ENCODE peak calls at places on chromosome 1, in seven cellular contexts. G is cardiac muscle cell; K is effector memory CD4-positive, alpha-beta T cell; N is transverse colon; I is fibroblast of lung; X is SJSA1; E is lower lobe of right lung. R is an unnamed sample. For H3K27me3 and H3K4me1, the result is how much of the 10 kb centered on the place peaks cover.

GRCh38 chr1:162916407-162916806 is 55.4 kb upstream of the CCDC190 start:
- DNase-seq in G (no peak), K (no peak), N (no peak), I (peak), X (no peak), E (no peak), R (no peak)

GRCh38 chr1:100710881-100711660 is 8.5 kb upstream of the VCAM1 start:
- DNase-seq in G (no peak), K (no peak), N (no peak), I (no peak), X (no peak), E (no peak), R (no peak)

GRCh38 chr1:183275322-183275721 is 89.3 kb downstream of the LAMC2 start:
- DNase-seq in G (no peak), K (no peak), N (no peak), I (no peak), X (no peak), E (no peak), R (no peak)

GRCh38 chr1:229059671-229060079 is 211.2 kb upstream of the RAB4A start:
- DNase-seq in G (no peak), K (no peak), N (no peak), I (peak), X (no peak), E (no peak), R (no peak)

GRCh38 chr1:58702766-58703165 is 2.9 kb upstream of the MYSM1 start:
- DNase-seq in G (no peak), K (no peak), N (no peak), I (no peak), X (no peak), E (no peak), R (no peak)

GRCh38 chr1:229087339-229087738 is 183.6 kb upstream of the RAB4A start:
- DNase-seq in G (no peak), K (no peak), N (no peak), I (no peak), X (peak), E (no peak), R (no peak)

GRCh38 chr1:30929135-30929889 is 20.8 kb upstream of the SDC3 start:
- DNase-seq in G (peak), K (peak), N (peak), I (peak), X (no peak), E (no peak), R (peak)

GRCh38 chr1:92075311-92075710 is at the start of gene SETSIP:
- DNase-seq in G (no peak), K (no peak), N (no peak), I (no peak), X (no peak), E (no peak), R (no peak)

GRCh38 chr1:211478801-211479619 is 13.0 kb downstream of the RD3 start:
- DNase-seq in G (no peak), K (no peak), N (no peak), I (no peak), X (no peak), E (no peak), R (no peak)

GRCh38 chr1:232927722-232928505 is 22.5 kb upstream of the NTPCR start:
- DNase-seq in G (peak), K (no peak), N (no peak), I (no peak), X (no peak), E (no peak), R (no peak)

GRCh38 chr1:58308206-58308605 is 238.3 kb downstream of the OMA1 start:
- DNase-seq in G (no peak), K (no peak), N (no peak), I (no peak), X (no peak), E (no peak), R (no peak)

GRCh38 chr1:100575406-100575805 is 37.5 kb downstream of the GPR88 start:
- DNase-seq in G (no peak), K (no peak), N (no peak), I (no peak), X (no peak), E (no peak), R (no peak)

GRCh38 chr1:21510113-21510493 is 880 bp downstream of the ALPL start:
- DNase-seq in G (no peak), K (no peak), N (no peak), I (no peak), X (peak), E (no peak), R (no peak)

GRCh38 chr1:90780981-90781380 is 63.9 kb upstream of the BARHL2 start:
- DNase-seq in G (no peak), K (no peak), N (no peak), I (no peak), X (no peak), E (no peak), R (no peak)

GRCh38 chr1:93680121-93681094 is 1.2 kb downstream of the BCAR3 start:
- DNase-seq in G (peak), K (peak), N (peak), I (peak), X (peak), E (peak), R (peak)

GRCh38 chr1:227586733-227587132 is 23.4 kb downstream of the ZNF678 start:
- DNase-seq in G (no peak), K (no peak), N (no peak), I (no peak), X (no peak), E (no peak), R (no peak)

GRCh38 chr1:192977089-192977706 is 82.0 kb downstream of the UCHL5 start:
- DNase-seq in G (peak), K (no peak), N (no peak), I (no peak), X (no peak), E (no peak), R (no peak)

GRCh38 chr1:67680486-67680885 is 4.5 kb upstream of the GADD45A start:
- DNase-seq in G (no peak), K (no peak), N (no peak), I (no peak), X (no peak), E (no peak), R (no peak)

GRCh38 chr1:180151508-180151907 is 3.2 kb upstream of the QSOX1 start:
- DNase-seq in G (no peak), K (no peak), N (no peak), I (peak), X (no peak), E (no peak), R (no peak)

GRCh38 chr1:54272134-54272533 is 72.2 kb downstream of the MRPL37 start:
- DNase-seq in G (no peak), K (no peak), N (no peak), I (peak), X (no peak), E (no peak), R (no peak)

GRCh38 chr1:116375884-116376733 is 3.1 kb downstream of the ATP1A1 start:
- DNase-seq in G (peak), K (no peak), N (peak), I (peak), X (peak), E (peak), R (no peak)

GRCh38 chr1:54109131-54110105 is 43.4 kb downstream of the CDCP2 start:
- DNase-seq in G (no peak), K (no peak), N (no peak), I (peak), X (no peak), E (no peak), R (no peak)

GRCh38 chr1:25503551-25504426 is 39.6 kb upstream of the LDLRAP1 start:
- DNase-seq in G (peak), K (peak), N (peak), I (peak), X (peak), E (peak), R (peak)

DNA sequence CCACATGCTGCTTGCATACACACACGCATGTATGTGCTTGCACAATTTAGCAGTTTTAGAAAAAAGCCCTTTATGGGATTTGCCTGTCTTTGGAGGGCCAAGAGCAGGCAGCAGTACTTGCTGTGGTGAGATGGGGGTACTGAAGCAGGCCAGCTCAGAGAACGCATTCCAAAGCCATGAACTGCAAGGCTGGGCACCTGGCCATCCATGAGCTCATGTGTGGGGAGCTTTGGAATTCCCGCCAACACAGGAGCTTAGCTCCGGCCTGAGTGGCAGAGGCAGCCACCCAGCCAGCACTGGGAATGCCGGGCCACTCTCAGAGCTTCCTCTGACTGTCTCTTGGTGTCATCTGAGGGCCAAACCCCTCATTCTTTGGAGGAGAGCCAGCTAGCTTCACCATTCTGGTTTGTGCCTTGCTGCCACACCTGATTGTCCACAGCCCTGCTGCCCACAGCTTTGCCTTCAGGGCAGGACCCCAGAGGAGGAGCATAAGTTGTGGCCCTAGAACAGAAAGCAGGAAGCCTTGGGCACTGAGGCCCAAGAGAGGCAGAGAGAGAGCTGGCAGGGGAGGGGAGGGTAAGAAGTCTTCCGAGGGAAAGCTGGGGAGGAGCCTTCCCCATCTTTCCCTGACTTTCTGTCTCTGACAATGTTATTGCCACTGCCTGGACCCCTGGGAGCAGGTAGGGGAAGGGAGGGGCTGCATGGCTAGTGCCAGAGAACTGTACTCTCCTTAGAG is 92.1 kb upstream of the POU3F1 start:
- DNase-seq in G (peak), K (no peak), N (peak), I (peak), X (peak), E (peak), R (peak)
- H3K27me3 ChIP-seq in G (under half), K (under half), N (half or more), I (under half), X (under half), E (half or more), R (under half)

GRCh38 chr1:109979489-109980091 is 5.0 kb upstream of the AHCYL1 start:
- DNase-seq in G (no peak), K (no peak), N (no peak), I (peak), X (no peak), E (no peak), R (no peak)

GRCh38 chr1:109980324-109981127 is 4.0 kb upstream of the AHCYL1 start:
- DNase-seq in G (peak), K (peak), N (peak), I (no peak), X (no peak), E (peak), R (no peak)

GRCh38 chr1:109977225-109977624 is 7.3 kb upstream of the AHCYL1 start:
- DNase-seq in G (no peak), K (no peak), N (no peak), I (no peak), X (no peak), E (no peak), R (no peak)

GRCh38 chr1:109977657-109978378 is 6.7 kb upstream of the AHCYL1 start:
- DNase-seq in G (no peak), K (no peak), N (no peak), I (no peak), X (no peak), E (no peak), R (no peak)

GRCh38 chr1:109978761-109979488 is 5.6 kb upstream of the AHCYL1 start:
- DNase-seq in G (no peak), K (no peak), N (no peak), I (no peak), X (no peak), E (no peak), R (no peak)
- H3K4me1 ChIP-seq in G (under half), K (under half), N (under half), I (under half), X (under half), E (under half), R (under half)

GRCh38 chr1:22680736-22681135 is 27.7 kb downstream of the C1QB start:
- DNase-seq in G (no peak), K (no peak), N (peak), I (no peak), X (no peak), E (no peak), R (no peak)

GRCh38 chr1:22681564-22682276 is 28.7 kb downstream of the C1QB start:
- DNase-seq in G (no peak), K (no peak), N (no peak), I (no peak), X (no peak), E (no peak), R (no peak)

GRCh38 chr1:22676916-22677601 is 24.0 kb downstream of the C1QB start:
- DNase-seq in G (no peak), K (no peak), N (peak), I (peak), X (no peak), E (no peak), R (no peak)

GRCh38 chr1:22677861-22678521 is 25.0 kb downstream of the C1QB start:
- DNase-seq in G (no peak), K (no peak), N (no peak), I (no peak), X (no peak), E (no peak), R (no peak)

GRCh38 chr1:22678522-22678896 is 25.5 kb downstream of the C1QB start:
- DNase-seq in G (no peak), K (no peak), N (no peak), I (no peak), X (no peak), E (no peak), R (no peak)
- H3K27me3 ChIP-seq in G (under half), K (under half), N (under half), I (under half), X (under half), E (under half), R (under half)

GRCh38 chr1:36232212-36233031 is 8.2 kb downstream of the THRAP3 start:
- DNase-seq in G (no peak), K (no peak), N (no peak), I (no peak), X (no peak), E (no peak), R (no peak)
- H3K4me1 ChIP-seq in G (under half), K (under half), N (under half), I (under half), X (under half), E (half or more), R (under half)

DNA sequence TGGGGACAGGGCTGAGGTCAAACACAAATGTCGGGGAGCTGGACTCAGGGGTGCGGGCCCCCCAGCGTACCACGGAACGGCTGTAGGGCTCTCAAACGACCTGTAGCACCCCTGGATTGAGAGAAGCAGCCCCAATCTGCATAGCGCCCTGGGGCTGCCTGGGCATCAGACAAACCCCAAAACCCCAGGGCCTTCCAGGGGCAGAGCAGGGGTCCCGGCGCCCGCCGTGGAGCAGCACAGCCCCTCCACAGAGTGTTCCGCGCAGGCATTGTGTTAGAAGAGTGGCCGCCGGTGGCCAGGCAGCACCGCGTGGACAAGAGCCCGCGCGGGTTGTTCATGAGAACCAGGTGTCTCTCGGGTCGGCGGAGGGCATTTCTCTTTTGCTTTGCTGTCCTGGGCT is 64.2 kb upstream of the ARHGEF16 start:
- DNase-seq in G (no peak), K (no peak), N (no peak), I (no peak), X (no peak), E (no peak), R (no peak)
- H3K27me3 ChIP-seq in G (under half), K (under half), N (half or more), I (under half), X (under half), E (half or more), R (under half)

DNA sequence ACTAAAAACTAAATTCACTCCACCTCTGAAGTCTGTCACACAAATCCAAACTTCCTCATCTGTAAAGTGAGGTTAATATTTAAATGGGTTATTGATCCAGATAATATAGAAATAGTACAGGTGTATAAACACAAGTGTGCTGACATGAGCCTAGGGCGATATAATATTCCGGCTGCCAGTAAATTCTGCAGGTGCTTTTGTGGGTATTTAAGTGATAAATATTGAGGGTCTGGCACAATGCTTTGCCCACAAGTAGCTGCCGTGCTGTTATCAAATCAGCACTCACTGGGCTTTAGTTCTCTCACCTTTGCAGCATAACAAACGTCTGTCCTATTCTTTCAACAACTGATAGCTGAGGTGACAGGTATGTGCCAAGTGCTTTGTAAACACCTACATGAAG is 7.6 kb downstream of the PABPC4 start:
- DNase-seq in G (peak), K (no peak), N (no peak), I (no peak), X (no peak), E (no peak), R (no peak)
- H3K4me1 ChIP-seq in G (under half), K (under half), N (under half), I (under half), X (under half), E (under half), R (under half)

DNA sequence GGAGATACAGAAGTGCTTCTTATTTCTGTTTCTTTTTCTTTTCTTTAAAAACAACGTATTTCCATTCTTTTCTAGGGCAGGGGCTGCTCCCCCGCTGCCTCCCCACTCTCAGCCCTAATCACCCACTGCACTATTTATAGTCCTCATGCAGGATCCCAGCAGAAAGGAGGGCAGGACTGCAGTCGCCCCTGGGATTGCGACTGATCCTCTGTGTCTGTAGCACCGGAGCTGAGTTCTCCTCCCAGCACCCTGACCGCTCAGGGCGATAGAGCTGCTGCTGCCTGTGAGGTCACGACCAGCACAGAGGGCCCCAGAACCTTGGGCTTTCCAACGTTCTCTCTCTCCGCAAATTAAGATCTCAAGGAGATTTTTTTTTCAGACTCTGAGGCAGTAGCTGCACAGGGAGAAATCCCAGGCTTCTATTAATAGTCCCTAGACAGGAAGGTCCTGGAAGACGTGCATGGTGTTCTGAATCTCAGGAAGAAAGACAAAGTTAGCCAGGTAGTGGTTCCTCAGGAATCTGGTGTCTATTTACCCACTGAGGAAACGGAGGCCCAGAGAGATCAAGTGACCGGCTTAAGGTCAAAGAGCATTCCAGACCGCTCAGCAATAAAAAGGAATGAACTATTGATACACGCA is 46.8 kb downstream of the PRAMEF20 start:
- DNase-seq in G (no peak), K (no peak), N (no peak), I (no peak), X (no peak), E (no peak), R (no peak)
- H3K27me3 ChIP-seq in G (under half), K (under half), N (under half), I (under half), X (under half), E (under half), R (under half)

GRCh38 chr1:221740260-221740830 is 1.5 kb downstream of the DUSP10 start:
- DNase-seq in G (no peak), K (no peak), N (no peak), I (no peak), X (no peak), E (no peak), R (peak)

GRCh38 chr1:221740941-221741363 is 937 bp downstream of the DUSP10 start:
- DNase-seq in G (peak), K (no peak), N (peak), I (no peak), X (no peak), E (no peak), R (no peak)

GRCh38 chr1:221739677-221740025 is 2.2 kb downstream of the DUSP10 start:
- DNase-seq in G (no peak), K (no peak), N (no peak), I (no peak), X (no peak), E (no peak), R (no peak)

GRCh38 chr1:221741364-221741970 is 422 bp downstream of the DUSP10 start:
- DNase-seq in G (peak), K (no peak), N (peak), I (peak), X (no peak), E (peak), R (peak)

DNA sequence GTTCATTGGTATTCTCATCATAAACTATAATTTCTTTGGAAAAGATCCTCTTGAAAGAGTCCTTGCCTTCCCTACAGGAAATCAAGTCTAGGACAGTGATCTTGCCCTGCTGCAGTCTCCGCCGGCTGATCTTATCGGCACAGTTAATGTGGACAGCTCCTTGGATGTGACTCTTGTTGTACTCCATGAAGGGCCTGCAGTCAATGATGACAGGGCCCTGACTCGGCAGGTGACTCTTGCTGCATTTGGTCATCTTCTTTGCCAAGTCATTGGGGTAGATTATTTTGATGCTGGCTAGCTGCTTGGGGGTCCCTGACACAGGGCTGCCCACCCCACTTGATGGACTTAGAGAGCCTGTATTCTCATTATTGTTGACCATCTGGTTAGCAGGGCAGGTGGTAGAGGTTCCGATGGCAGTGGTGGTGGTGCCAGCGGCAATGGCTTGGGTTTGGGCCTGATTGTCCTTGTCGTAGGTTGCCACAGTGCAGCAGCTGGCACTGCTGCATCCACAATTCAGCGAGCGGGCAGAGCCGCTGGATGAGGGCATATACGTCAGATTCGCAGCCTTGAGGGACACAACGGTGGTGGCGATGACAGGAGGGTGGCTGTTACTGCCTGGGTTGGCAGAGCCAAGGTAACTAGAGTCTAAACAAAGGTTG is 2.7 kb downstream of the DUSP10 start:
- DNase-seq in G (no peak), K (no peak), N (no peak), I (no peak), X (no peak), E (no peak), R (no peak)
- H3K4me1 ChIP-seq in G (under half), K (under half), N (under half), I (under half), X (under half), E (under half), R (under half)